ENCODE peak calls at places on chromosomes 2 and 18, in six cellular contexts. L is brain microvascular endothelial cell, J is pancreas, T is tibial artery, N is lower lobe of right lung, D is HFF-Myc. P is an unnamed sample.

GRCh38 chr2:146986161-146986560 is 858.7 kb upstream of the ACVR2A start:
- DNase-seq in N (no peak), T (no peak), J (no peak), D (no peak), L (no peak), P (no peak)

GRCh38 chr2:235553696-235554100 is 59.9 kb downstream of the AGAP1 start:
- DNase-seq in J (no peak), D (no peak), T (no peak), N (peak), L (no peak), P (no peak)

GRCh38 chr2:55111570-55112228 is 61.4 kb upstream of the RTN4 start:
- DNase-seq in D (no peak), L (peak), T (peak), N (peak), J (no peak), P (peak)

GRCh38 chr2:88115825-88116518 is 11.9 kb downstream of the FABP1 start:
- DNase-seq in T (no peak), L (no peak), J (no peak), N (no peak), D (no peak), P (no peak)

GRCh38 chr18:40882468-40882867 is 1072.6 kb upstream of the PIK3C3 start:
- DNase-seq in L (no peak), J (no peak), D (no peak), N (no peak), T (no peak), P (no peak)

GRCh38 chr2:132642415-132642814 is 27.6 kb downstream of the LYPD1 start:
- DNase-seq in J (no peak), L (no peak), T (no peak), D (no peak), N (no peak), P (no peak)

GRCh38 chr2:240964854-240965295 is 33.5 kb upstream of the SNED1 start:
- DNase-seq in J (no peak), N (peak), L (no peak), D (no peak), T (no peak), P (no peak)

GRCh38 chr2:12271589-12271984 is 445.1 kb upstream of the TRIB2 start:
- DNase-seq in J (no peak), T (no peak), N (no peak), D (no peak), L (no peak), P (no peak)

GRCh38 chr2:172281648-172282576 is 145.5 kb upstream of the ITGA6 start:
- DNase-seq in T (no peak), D (no peak), N (no peak), J (no peak), L (peak), P (no peak)

GRCh38 chr18:23503967-23504352 is 649 bp downstream of the RMC1 start:
- DNase-seq in T (no peak), N (no peak), L (no peak), D (no peak), J (no peak), P (no peak)

GRCh38 chr2:20575414-20575813 is 75.5 kb downstream of the HS1BP3 start:
- DNase-seq in D (no peak), N (no peak), J (no peak), L (no peak), T (no peak), P (no peak)

GRCh38 chr2:16277117-16277516 is 336.8 kb downstream of the MYCN start:
- DNase-seq in J (no peak), T (no peak), D (no peak), N (no peak), L (no peak), P (no peak)

GRCh38 chr2:96965781-96966514 is 20.4 kb downstream of the FAM178B start:
- DNase-seq in N (no peak), L (no peak), J (no peak), T (no peak), D (no peak), P (no peak)

GRCh38 chr2:88549616-88550292 is 77.5 kb downstream of the EIF2AK3 start:
- DNase-seq in L (no peak), J (no peak), T (no peak), N (no peak), D (no peak), P (no peak)

GRCh38 chr18:76750886-76751537 is 71.3 kb upstream of the ZNF236 start:
- DNase-seq in J (no peak), N (no peak), D (no peak), L (no peak), T (no peak), P (no peak)

GRCh38 chr2:44137872-44138551 is 30.7 kb upstream of the PPM1B start:
- DNase-seq in N (no peak), D (no peak), J (no peak), L (no peak), T (no peak), P (no peak)

GRCh38 chr2:174368691-174369090 is 26.8 kb upstream of the SCRN3 start:
- DNase-seq in J (no peak), N (no peak), L (no peak), D (no peak), T (no peak), P (no peak)

GRCh38 chr2:159904127-159904564 is 106.1 kb upstream of the CD302 start:
- DNase-seq in T (peak), D (no peak), J (no peak), L (no peak), N (no peak), P (no peak)

GRCh38 chr2:207792244-207792785 is 22.6 kb upstream of the FZD5 start:
- DNase-seq in T (no peak), D (peak), J (peak), L (peak), N (no peak), P (no peak)

GRCh38 chr2:37350917-37351316 is 6.5 kb downstream of the QPCT start:
- DNase-seq in L (no peak), J (no peak), T (no peak), N (no peak), D (no peak), P (no peak)

GRCh38 chr2:151827564-151828142 is 568 bp downstream of the ARL5A start:
- DNase-seq in D (no peak), J (peak), T (peak), L (peak), N (no peak), P (no peak)

GRCh38 chr2:6845312-6845711 is 20.4 kb downstream of the CMPK2 start:
- DNase-seq in N (no peak), J (no peak), L (no peak), T (no peak), D (no peak), P (no peak)

GRCh38 chr2:12697617-12698016 is 19.1 kb upstream of the TRIB2 start:
- DNase-seq in T (no peak), L (no peak), D (no peak), N (no peak), J (no peak), P (no peak)

GRCh38 chr18:21448301-21448700 is 152.2 kb downstream of the ESCO1 start:
- DNase-seq in D (no peak), J (no peak), N (no peak), L (no peak), T (no peak), P (no peak)
- H3K4me3 ChIP-seq in D (no peak), J (no peak), N (no peak), L (no peak), T (no peak), P (no peak)

DNA sequence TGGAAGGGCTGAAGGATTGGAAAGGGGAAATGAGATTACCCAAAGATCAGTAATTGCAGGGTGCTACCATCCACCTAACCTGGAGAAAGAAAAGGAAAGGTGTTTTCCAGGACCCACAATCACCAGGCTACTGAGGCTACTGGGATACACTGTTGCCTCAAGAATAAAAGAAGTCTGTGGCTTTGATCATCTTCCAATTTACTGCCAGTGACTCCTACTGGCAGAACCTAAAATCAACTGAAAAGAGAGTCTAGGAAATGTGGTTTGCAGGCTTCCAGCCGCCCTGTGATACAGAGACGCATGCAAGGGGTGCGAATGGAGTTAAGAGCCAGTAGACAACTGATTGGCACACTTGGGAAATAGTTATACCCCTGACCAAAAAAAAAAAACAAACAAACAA is 16.6 kb upstream of the TTL start:
- DNase-seq in N (no peak), D (no peak), J (no peak), L (peak), T (no peak), P (no peak)
- TF ChIP-seq CTCF in N (no peak), D (no peak), J (no peak), L (peak), T (no peak), P (peak)

DNA sequence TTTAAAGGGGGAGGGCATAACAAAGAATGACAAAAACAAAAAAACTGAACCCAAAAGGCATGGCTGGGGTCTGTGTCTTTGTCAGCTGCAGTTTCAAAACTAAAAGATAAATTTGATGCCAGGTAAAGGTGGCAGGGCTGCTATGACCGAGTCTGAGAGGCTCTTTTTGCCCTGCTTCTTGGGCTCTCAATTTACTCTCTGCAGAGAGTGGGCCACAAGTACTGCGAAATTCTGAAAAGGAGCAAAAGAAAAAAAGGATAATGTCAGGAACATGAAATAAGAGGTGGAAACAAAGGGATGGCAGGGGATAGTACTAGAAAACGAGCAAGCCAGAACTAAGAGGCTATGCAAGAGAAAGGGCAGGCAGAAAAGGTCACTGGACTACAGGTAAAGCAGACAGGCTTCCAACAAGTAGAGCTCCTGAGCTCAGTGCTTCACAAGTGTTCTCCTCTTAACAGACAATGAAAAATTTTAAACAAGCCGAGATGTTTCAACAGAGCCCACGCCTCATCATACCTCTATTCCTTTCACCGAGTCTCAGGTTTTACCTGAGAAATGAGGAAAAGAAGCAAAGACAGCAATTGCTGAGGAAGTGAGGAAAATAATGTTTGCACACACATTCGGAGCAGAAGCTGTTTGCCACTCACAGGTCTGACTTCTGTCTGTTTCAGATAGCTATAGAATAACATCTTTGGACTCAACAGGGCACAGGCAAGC is 7.3 kb downstream of the IRS1 start:
- DNase-seq in T (no peak), J (no peak), L (no peak), D (no peak), N (no peak), P (no peak)
- H3K4me3 ChIP-seq in T (peak), J (peak), L (peak), D (peak), N (peak), P (peak)

DNA sequence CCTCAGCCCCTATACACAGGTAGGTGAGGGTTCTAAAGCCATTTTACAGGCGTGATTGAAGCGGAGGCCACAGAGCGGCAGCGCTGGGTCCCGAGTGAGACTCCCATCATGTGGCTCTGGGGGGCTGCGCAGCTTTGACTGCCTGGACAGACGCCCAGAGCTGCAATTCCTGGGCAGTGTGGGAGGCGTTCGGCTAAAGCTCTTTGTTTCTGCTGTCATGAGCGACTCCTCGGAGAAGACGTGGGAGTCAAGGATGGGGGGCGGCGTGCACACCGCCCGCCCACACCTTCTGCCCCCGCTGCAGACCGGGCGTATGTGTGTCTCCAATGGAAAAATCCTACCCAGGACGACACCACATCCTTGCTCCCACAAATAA is 867 bp upstream of the LBH start:
- DNase-seq in L (peak), T (no peak), D (no peak), N (no peak), J (no peak), P (no peak)
- TF ChIP-seq CTCF in L (peak), T (no peak), D (no peak), N (no peak), J (no peak), P (no peak)

DNA sequence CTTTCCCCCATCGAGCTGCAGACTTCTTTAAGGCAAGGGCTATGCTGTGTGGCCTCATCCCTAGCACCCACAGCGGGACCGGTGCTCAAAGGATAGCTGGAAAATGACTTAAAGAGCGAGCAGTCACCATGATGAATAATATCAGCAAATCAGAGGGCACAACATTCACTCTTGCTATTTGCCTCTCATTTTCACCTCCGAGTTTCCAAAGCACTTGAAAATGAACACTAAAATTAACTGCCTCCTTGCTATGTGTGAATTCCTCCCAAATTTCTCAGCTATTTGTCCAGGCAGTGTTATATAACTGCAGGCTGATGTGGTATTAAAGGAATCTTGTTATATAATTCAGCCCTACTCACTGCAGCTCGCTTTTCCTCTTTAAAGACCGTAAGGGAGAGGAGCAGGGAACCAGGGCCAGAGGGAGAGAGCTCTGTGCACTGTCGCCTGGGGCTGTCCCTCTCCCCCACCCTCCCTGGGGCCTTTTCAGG is 1.5 kb downstream of the CYS1 start:
- DNase-seq in L (no peak), D (no peak), J (no peak), T (no peak), N (no peak), P (peak)
- H3K4me3 ChIP-seq in L (no peak), D (peak), J (peak), T (peak), N (peak), P (peak)

GRCh38 chr2:134657650-134658250 is 61.0 kb downstream of the TMEM163 start:
- DNase-seq in L (no peak), N (no peak), D (no peak), J (no peak), T (no peak), P (no peak)
- TF ChIP-seq CTCF in L (peak), N (peak), D (peak), J (peak), T (no peak), P (peak)

DNA sequence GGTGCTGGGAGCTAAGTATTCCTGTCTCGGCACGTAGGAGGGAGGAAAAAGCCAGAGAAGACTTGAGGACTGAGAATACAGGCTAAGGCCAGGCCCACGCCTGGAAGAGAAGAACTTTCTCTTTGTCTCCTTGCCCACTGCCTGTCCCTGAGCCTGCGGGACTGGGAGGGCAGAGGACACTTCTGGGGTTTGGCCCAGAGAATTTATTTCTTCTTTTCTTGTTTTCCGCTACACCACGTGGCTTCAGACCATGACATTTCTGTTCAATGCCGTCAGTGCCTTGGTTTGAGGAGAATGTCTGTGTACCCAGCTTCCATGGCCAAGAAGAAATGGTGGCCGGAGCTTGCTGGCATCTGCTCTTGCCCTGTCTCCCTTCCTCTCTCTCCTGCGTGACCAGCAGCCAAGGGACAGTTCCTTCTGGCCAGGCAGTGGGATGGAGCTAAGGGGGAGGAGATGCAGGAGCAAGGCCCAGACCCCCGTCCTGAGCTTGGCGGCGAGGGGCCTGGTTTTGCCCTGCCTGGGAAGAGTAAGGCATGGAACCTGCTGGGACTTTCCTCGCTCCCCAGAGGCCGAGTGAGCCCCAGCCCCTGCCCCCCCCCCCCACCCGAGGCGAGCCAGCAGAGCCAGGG is 140.3 kb downstream of the KLHL29 start:
- DNase-seq in L (no peak), D (no peak), T (no peak), N (no peak), J (no peak), P (no peak)
- H3K4me3 ChIP-seq in L (no peak), D (no peak), T (no peak), N (no peak), J (no peak), P (no peak)

GRCh38 chr2:231399853-231400667 is 4.5 kb downstream of the B3GNT7 start:
- DNase-seq in D (no peak), J (peak), L (no peak), T (no peak), N (no peak), P (no peak)
- TF ChIP-seq CTCF in D (no peak), J (no peak), L (peak), T (no peak), N (no peak), P (no peak)

GRCh38 chr2:60569680-60570111 is 16.2 kb upstream of the BCL11A start:
- DNase-seq in J (no peak), L (no peak), N (no peak), D (no peak), T (no peak), P (no peak)
- H3K4me3 ChIP-seq in J (no peak), L (peak), N (peak), D (peak), T (no peak), P (peak)

GRCh38 chr2:154533300-154533940 is 165.1 kb upstream of the KCNJ3 start:
- DNase-seq in L (no peak), D (no peak), T (no peak), J (no peak), N (no peak), P (no peak)
- TF ChIP-seq CTCF in L (no peak), D (no peak), T (no peak), J (no peak), N (no peak), P (no peak)

P was measured in AG09309.